ENCODE peak calls at places on chromosomes 12 and 14, in eight cellular contexts. D is Caco-2, E is colonic mucosa, G is sigmoid colon, Y is adrenal gland, H is brain microvascular endothelial cell, W is HFF-Myc, I is GM06990. Q is an unnamed sample.

GRCh38 chr14:102222009-102222575 is 82.4 kb downstream of the WDR20 start:
- DNase-seq in D (no peak), E (no peak), G (no peak), Y (no peak), H (no peak), W (no peak), I (no peak), Q (no peak)

GRCh38 chr14:75979641-75980422 is 2.0 kb downstream of the TGFB3 start:
- DNase-seq in D (no peak), E (no peak), G (peak; percentile 83), Y (no peak), H (no peak), W (no peak), I (no peak), Q (no peak)

GRCh38 chr14:65156568-65157366 is 54.5 kb upstream of the MAX start:
- DNase-seq in D (no peak), E (no peak), G (no peak), Y (peak; percentile 31), H (peak; percentile 20), W (peak; percentile 66), I (peak; percentile 49), Q (peak; percentile 87)

GRCh38 chr12:108414021-108414420 is 74.9 kb upstream of the CMKLR1 start:
- DNase-seq in D (no peak), E (no peak), G (no peak), Y (no peak), H (no peak), W (no peak), I (no peak), Q (no peak)

GRCh38 chr14:59450716-59451115 is 14.5 kb downstream of the GPR135 start:
- DNase-seq in D (no peak), E (no peak), G (no peak), Y (no peak), H (no peak), W (no peak), I (no peak), Q (no peak)

GRCh38 chr12:78128236-78128635 is 297.5 kb downstream of the NAV3 start:
- DNase-seq in D (no peak), E (no peak), G (no peak), Y (no peak), H (no peak), W (no peak), I (no peak), Q (no peak)

GRCh38 chr14:68482772-68483395 is 310.0 kb downstream of the ZFP36L1 start:
- DNase-seq in D (no peak), E (no peak), G (no peak), Y (no peak), H (no peak), W (no peak), I (no peak), Q (no peak)

GRCh38 chr14:89549381-89550102 is 132.5 kb upstream of the FOXN3 start:
- DNase-seq in D (peak; percentile 54), E (no peak), G (no peak), Y (no peak), H (no peak), W (no peak), I (no peak), Q (no peak)

GRCh38 chr12:120264511-120265202 is 873 bp downstream of the PXN start:
- DNase-seq in D (no peak), E (no peak), G (no peak), Y (peak; percentile 48), H (no peak), W (no peak), I (no peak), Q (no peak)

GRCh38 chr14:55794655-55795583 is 214.9 kb downstream of the KTN1 start:
- DNase-seq in D (no peak), E (peak; percentile 51), G (no peak), Y (no peak), H (peak; percentile 62), W (no peak), I (no peak), Q (peak; percentile 70)

GRCh38 chr14:91806716-91807115 is 60.6 kb downstream of the TC2N start:
- DNase-seq in D (no peak), E (no peak), G (no peak), Y (no peak), H (no peak), W (no peak), I (no peak), Q (no peak)

GRCh38 chr14:54807881-54808280 is 94.7 kb downstream of the GCH1 start:
- DNase-seq in D (no peak), E (no peak), G (no peak), Y (no peak), H (no peak), W (no peak), I (no peak), Q (no peak)

GRCh38 chr12:33439587-33440011 is at the start of gene SYT10:
- DNase-seq in D (no peak), E (no peak), G (no peak), Y (no peak), H (no peak), W (no peak), I (peak; percentile 9), Q (peak; percentile 14)

GRCh38 chr12:130826151-130826801 is 12.8 kb downstream of the STX2 start:
- DNase-seq in D (peak; percentile 70), E (peak; percentile 38), G (no peak), Y (peak; percentile 64), H (peak; percentile 61), W (no peak), I (no peak), Q (peak; percentile 59)

GRCh38 chr12:19856389-19856788 is 417.1 kb downstream of the AEBP2 start:
- DNase-seq in D (no peak), E (no peak), G (no peak), Y (no peak), H (no peak), W (no peak), I (no peak), Q (peak; percentile 55)

GRCh38 chr12:110340706-110341105 is 59.7 kb downstream of the ATP2A2 start:
- DNase-seq in D (no peak), E (no peak), G (no peak), Y (no peak), H (no peak), W (no peak), I (no peak), Q (no peak)

GRCh38 chr12:2813573-2814185 is 1.2 kb downstream of the ITFG2 start:
- DNase-seq in D (peak; percentile 82), E (peak; percentile 70), G (no peak), Y (peak; percentile 62), H (peak; percentile 69), W (no peak), I (no peak), Q (peak; percentile 75)

GRCh38 chr12:51183816-51184215 is 10.9 kb upstream of the TFCP2 start:
- DNase-seq in D (no peak), E (peak; percentile 47), G (peak; percentile 53), Y (peak; percentile 74), H (peak; percentile 22), W (peak; percentile 42), I (no peak), Q (peak; percentile 73)

GRCh38 chr12:117718141-117718540 is 250.6 kb downstream of the KSR2 start:
- DNase-seq in D (no peak), E (no peak), G (no peak), Y (no peak), H (no peak), W (no peak), I (no peak), Q (no peak)

GRCh38 chr12:97943359-97943758 is 480.8 kb downstream of the RMST start:
- DNase-seq in D (no peak), E (no peak), G (no peak), Y (no peak), H (no peak), W (no peak), I (no peak), Q (no peak)
- TF ChIP-seq CTCF in D (no peak), E (no peak), G (no peak), Y (no peak), H (no peak), W (no peak), I (no peak), Q (no peak)

GRCh38 chr12:107317751-107318553 is 224.6 kb upstream of the CRY1 start:
- DNase-seq in D (peak; percentile 91), E (peak; percentile 82), G (no peak), Y (peak; percentile 68), H (peak; percentile 86), W (peak; percentile 27), I (peak; percentile 49), Q (peak; percentile 86)
- H3K4me3 ChIP-seq in D (peak overlapping the region; percentile 60), E (peak overlapping the region; percentile 54), G (no peak overlapping the region), Y (no peak overlapping the region), H (peak overlapping the region; percentile 67), W (peak overlapping the region; percentile 33), I (no peak overlapping the region), Q (peak overlapping the region; percentile 49)

GRCh38 chr12:39442895-39443703 is at the start of gene KIF21A:
- DNase-seq in D (peak; percentile 95), E (peak; percentile 90), G (peak; percentile 92), Y (peak; percentile 91), H (peak; percentile 78), W (peak; percentile 35), I (peak; percentile 96), Q (peak; percentile 94)
- TF ChIP-seq CTCF in D (peak; percentile 54), E (peak; percentile 43), G (peak; percentile 22), Y (peak; percentile 82), H (peak; percentile 42), W (peak; percentile 26), I (peak; percentile 20), Q (peak; percentile 16)

DNA sequence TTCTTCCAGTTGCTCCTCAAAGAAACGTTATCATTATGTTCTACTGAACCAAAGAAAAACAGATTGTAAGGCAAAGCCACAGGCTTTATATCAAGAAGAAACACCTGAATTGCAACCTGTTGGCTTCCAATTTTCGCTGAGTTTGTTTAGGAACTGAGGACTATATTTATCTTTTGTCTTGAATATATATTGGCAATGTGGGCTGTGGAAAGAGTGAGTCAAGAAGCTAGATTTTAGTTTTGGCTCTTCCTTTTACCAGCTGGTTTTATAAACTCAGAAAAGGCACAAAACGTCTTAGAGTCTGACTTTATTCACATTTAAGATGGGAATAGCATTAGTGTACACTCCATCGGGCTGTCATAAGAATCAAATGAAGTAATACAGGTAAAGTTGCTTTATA is 10.4 kb upstream of the PTHLH start:
- DNase-seq in D (no peak), E (no peak), G (no peak), Y (no peak), H (no peak), W (no peak), I (no peak), Q (no peak)
- H3K4me3 ChIP-seq in D (no peak overlapping the region), E (no peak overlapping the region), G (no peak overlapping the region), Y (no peak overlapping the region), H (no peak overlapping the region), W (no peak overlapping the region), I (no peak overlapping the region), Q (no peak overlapping the region)

GRCh38 chr12:92604786-92605185 is 98.0 kb upstream of the PLEKHG7 start:
- DNase-seq in D (no peak), E (no peak), G (no peak), Y (no peak), H (no peak), W (no peak), I (no peak), Q (no peak)

GRCh38 chr12:92602930-92603623 is 99.7 kb upstream of the PLEKHG7 start:
- DNase-seq in D (peak; percentile 44), E (no peak), G (no peak), Y (no peak), H (peak; percentile 24), W (no peak), I (no peak), Q (no peak)

GRCh38 chr12:92605621-92606170 is 97.1 kb upstream of the PLEKHG7 start:
- DNase-seq in D (no peak), E (no peak), G (no peak), Y (no peak), H (no peak), W (no peak), I (no peak), Q (no peak)

GRCh38 chr12:92602476-92602875 is 100.3 kb upstream of the PLEKHG7 start:
- DNase-seq in D (no peak), E (no peak), G (no peak), Y (no peak), H (peak; percentile 69), W (peak; percentile 58), I (no peak), Q (peak; percentile 97)

GRCh38 chr12:92603741-92604432 is 98.9 kb upstream of the PLEKHG7 start:
- DNase-seq in D (no peak), E (no peak), G (no peak), Y (no peak), H (peak; percentile 11), W (no peak), I (no peak), Q (no peak)
- TF ChIP-seq CTCF in D (no peak), E (no peak), G (no peak), Y (no peak), H (peak; percentile 47), W (peak; percentile 5), I (no peak), Q (peak; percentile 11)

Q was measured in fibroblast of pulmonary artery.